ENCODE peak calls at places on chromosomes 12 and 14, in eight cellular contexts. One of them, this sample, is unnamed. For H3K4me1, the result is how much of the 10 kb centered on the place peaks cover.

GRCh38 chr12:32379213-32379612 is 20.1 kb upstream of the FGD4 start:
- DNase-seq in A549: no peak
- DNase-seq in lung: no peak
- DNase-seq in HCT116: no peak
- DNase-seq in breast epithelium: no peak
- DNase-seq in naive thymus-derived CD4-positive, alpha-beta T cell: no peak
- DNase-seq in sigmoid colon: no peak
- DNase-seq in left ventricle myocardium inferior: no peak
- DNase-seq in this sample: no peak

GRCh38 chr14:69151458-69152180 is 1.3 kb downstream of the DCAF5 start:
- DNase-seq in A549: peak
- DNase-seq in sigmoid colon: peak
- DNase-seq in breast epithelium: peak
- DNase-seq in naive thymus-derived CD4-positive, alpha-beta T cell: peak
- DNase-seq in left ventricle myocardium inferior: peak
- DNase-seq in lung: peak
- DNase-seq in HCT116: peak
- DNase-seq in this sample: peak

GRCh38 chr14:59564356-59564755 is 12.3 kb downstream of the CCDC175 start:
- DNase-seq in breast epithelium: no peak
- DNase-seq in lung: no peak
- DNase-seq in naive thymus-derived CD4-positive, alpha-beta T cell: no peak
- DNase-seq in A549: no peak
- DNase-seq in sigmoid colon: no peak
- DNase-seq in left ventricle myocardium inferior: no peak
- DNase-seq in HCT116: no peak
- DNase-seq in this sample: no peak

GRCh38 chr14:32473476-32473875 is 144.4 kb downstream of the AKAP6 start:
- DNase-seq in lung: peak
- DNase-seq in naive thymus-derived CD4-positive, alpha-beta T cell: no peak
- DNase-seq in left ventricle myocardium inferior: peak
- DNase-seq in sigmoid colon: peak
- DNase-seq in A549: no peak
- DNase-seq in breast epithelium: peak
- DNase-seq in HCT116: no peak
- DNase-seq in this sample: no peak

GRCh38 chr14:64556526-64556925 is 6.8 kb downstream of the PPP1R36 start:
- DNase-seq in left ventricle myocardium inferior: no peak
- DNase-seq in A549: no peak
- DNase-seq in breast epithelium: no peak
- DNase-seq in sigmoid colon: no peak
- DNase-seq in lung: no peak
- DNase-seq in naive thymus-derived CD4-positive, alpha-beta T cell: no peak
- DNase-seq in HCT116: no peak
- DNase-seq in this sample: no peak

GRCh38 chr14:94481468-94482131 is 5.6 kb upstream of the SERPINA9 start:
- DNase-seq in A549: no peak
- DNase-seq in breast epithelium: no peak
- DNase-seq in lung: no peak
- DNase-seq in HCT116: no peak
- DNase-seq in sigmoid colon: no peak
- DNase-seq in left ventricle myocardium inferior: no peak
- DNase-seq in naive thymus-derived CD4-positive, alpha-beta T cell: no peak
- DNase-seq in this sample: no peak

GRCh38 chr14:50061664-50062437 is 54.5 kb downstream of the VCPKMT start:
- DNase-seq in left ventricle myocardium inferior: no peak
- DNase-seq in breast epithelium: no peak
- DNase-seq in naive thymus-derived CD4-positive, alpha-beta T cell: peak
- DNase-seq in HCT116: no peak
- DNase-seq in lung: no peak
- DNase-seq in A549: no peak
- DNase-seq in sigmoid colon: no peak
- DNase-seq in this sample: no peak

GRCh38 chr14:21668377-21668776 is 5.2 kb downstream of the OR4E1 start:
- DNase-seq in sigmoid colon: no peak
- DNase-seq in left ventricle myocardium inferior: no peak
- DNase-seq in naive thymus-derived CD4-positive, alpha-beta T cell: no peak
- DNase-seq in lung: no peak
- DNase-seq in HCT116: no peak
- DNase-seq in breast epithelium: no peak
- DNase-seq in A549: no peak
- DNase-seq in this sample: no peak

GRCh38 chr12:104733717-104734175 is 224.3 kb downstream of the SLC41A2 start:
- DNase-seq in sigmoid colon: no peak
- DNase-seq in left ventricle myocardium inferior: no peak
- DNase-seq in lung: no peak
- DNase-seq in naive thymus-derived CD4-positive, alpha-beta T cell: no peak
- DNase-seq in A549: no peak
- DNase-seq in breast epithelium: no peak
- DNase-seq in HCT116: peak
- DNase-seq in this sample: no peak

GRCh38 chr14:69612759-69613145 is 1.4 kb downstream of the SUSD6 start:
- DNase-seq in breast epithelium: no peak
- DNase-seq in naive thymus-derived CD4-positive, alpha-beta T cell: no peak
- DNase-seq in HCT116: peak
- DNase-seq in lung: no peak
- DNase-seq in sigmoid colon: no peak
- DNase-seq in left ventricle myocardium inferior: no peak
- DNase-seq in A549: no peak
- DNase-seq in this sample: no peak

GRCh38 chr12:4379410-4379809 is at the start of gene FGF23:
- DNase-seq in breast epithelium: no peak
- DNase-seq in naive thymus-derived CD4-positive, alpha-beta T cell: no peak
- DNase-seq in HCT116: no peak
- DNase-seq in left ventricle myocardium inferior: no peak
- DNase-seq in lung: no peak
- DNase-seq in sigmoid colon: no peak
- DNase-seq in A549: no peak
- DNase-seq in this sample: no peak

GRCh38 chr14:62304172-62304571 is 542.0 kb downstream of the SNAPC1 start:
- DNase-seq in lung: no peak
- DNase-seq in HCT116: no peak
- DNase-seq in sigmoid colon: no peak
- DNase-seq in left ventricle myocardium inferior: no peak
- DNase-seq in naive thymus-derived CD4-positive, alpha-beta T cell: no peak
- DNase-seq in A549: no peak
- DNase-seq in breast epithelium: no peak
- DNase-seq in this sample: no peak

GRCh38 chr12:42059127-42059526 is 85.5 kb downstream of the GXYLT1 start:
- DNase-seq in sigmoid colon: no peak
- DNase-seq in HCT116: no peak
- DNase-seq in breast epithelium: no peak
- DNase-seq in left ventricle myocardium inferior: no peak
- DNase-seq in naive thymus-derived CD4-positive, alpha-beta T cell: no peak
- DNase-seq in A549: no peak
- DNase-seq in lung: no peak
- DNase-seq in this sample: no peak

GRCh38 chr12:92784356-92784755 is 81.6 kb downstream of the PLEKHG7 start:
- DNase-seq in left ventricle myocardium inferior: no peak
- DNase-seq in A549: no peak
- DNase-seq in HCT116: no peak
- DNase-seq in sigmoid colon: no peak
- DNase-seq in lung: no peak
- DNase-seq in naive thymus-derived CD4-positive, alpha-beta T cell: no peak
- DNase-seq in breast epithelium: no peak
- DNase-seq in this sample: no peak

GRCh38 chr14:51490205-51490604 is 161.5 kb upstream of the FRMD6 start:
- DNase-seq in sigmoid colon: no peak
- DNase-seq in HCT116: no peak
- DNase-seq in lung: no peak
- DNase-seq in A549: no peak
- DNase-seq in left ventricle myocardium inferior: no peak
- DNase-seq in breast epithelium: no peak
- DNase-seq in naive thymus-derived CD4-positive, alpha-beta T cell: no peak
- DNase-seq in this sample: no peak

GRCh38 chr12:4270670-4271432 is 2.7 kb upstream of the CCND2 start:
- DNase-seq in breast epithelium: no peak
- DNase-seq in naive thymus-derived CD4-positive, alpha-beta T cell: peak
- DNase-seq in left ventricle myocardium inferior: peak
- DNase-seq in HCT116: no peak
- DNase-seq in A549: no peak
- DNase-seq in lung: peak
- DNase-seq in sigmoid colon: peak
- DNase-seq in this sample: peak

GRCh38 chr14:35414365-35414764 is 9.8 kb upstream of the NFKBIA start:
- DNase-seq in breast epithelium: no peak
- DNase-seq in HCT116: no peak
- DNase-seq in lung: no peak
- DNase-seq in naive thymus-derived CD4-positive, alpha-beta T cell: no peak
- DNase-seq in sigmoid colon: no peak
- DNase-seq in A549: no peak
- DNase-seq in left ventricle myocardium inferior: no peak
- DNase-seq in this sample: no peak

GRCh38 chr12:106717671-106718070 is 56.8 kb upstream of the RIC8B start:
- DNase-seq in naive thymus-derived CD4-positive, alpha-beta T cell: no peak
- DNase-seq in sigmoid colon: no peak
- DNase-seq in left ventricle myocardium inferior: no peak
- DNase-seq in HCT116: no peak
- DNase-seq in A549: no peak
- DNase-seq in lung: no peak
- DNase-seq in breast epithelium: no peak
- DNase-seq in this sample: no peak

GRCh38 chr14:47715330-47715729 is 39.9 kb upstream of the MDGA2 start:
- DNase-seq in sigmoid colon: no peak
- DNase-seq in HCT116: peak
- DNase-seq in lung: no peak
- DNase-seq in breast epithelium: no peak
- DNase-seq in A549: no peak
- DNase-seq in naive thymus-derived CD4-positive, alpha-beta T cell: no peak
- DNase-seq in left ventricle myocardium inferior: no peak
- DNase-seq in this sample: no peak

DNA sequence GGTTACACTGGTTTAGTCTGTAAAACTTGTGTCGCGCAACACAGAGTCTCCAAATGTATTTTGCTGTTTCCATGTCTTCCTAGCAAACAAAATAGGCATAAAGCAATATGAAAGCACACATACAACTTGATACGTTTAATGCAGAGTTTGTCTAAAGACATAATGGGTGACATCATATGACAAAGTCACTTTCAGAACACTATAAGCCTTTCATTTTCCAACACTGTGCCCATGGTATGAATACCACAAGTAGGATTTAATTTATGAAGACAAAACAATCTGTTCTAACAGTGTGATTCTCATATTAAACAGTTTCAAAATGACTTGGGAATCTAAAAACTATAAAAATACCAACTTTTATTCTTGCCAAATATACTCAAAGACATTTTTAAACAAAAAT is 58.4 kb downstream of the PTPN21 start:
- DNase-seq in left ventricle myocardium inferior: no peak
- DNase-seq in HCT116: no peak
- DNase-seq in naive thymus-derived CD4-positive, alpha-beta T cell: no peak
- DNase-seq in lung: no peak
- DNase-seq in sigmoid colon: no peak
- DNase-seq in breast epithelium: no peak
- DNase-seq in A549: no peak
- DNase-seq in this sample: no peak
- H3K4me1 ChIP-seq in left ventricle myocardium inferior: under half
- H3K4me1 ChIP-seq in HCT116: under half
- H3K4me1 ChIP-seq in naive thymus-derived CD4-positive, alpha-beta T cell: under half
- H3K4me1 ChIP-seq in lung: under half
- H3K4me1 ChIP-seq in sigmoid colon: under half
- H3K4me1 ChIP-seq in breast epithelium: under half
- H3K4me1 ChIP-seq in A549: under half
- H3K4me1 ChIP-seq in this sample: under half

GRCh38 chr12:111431772-111432171 is 26.0 kb downstream of the SH2B3 start:
- DNase-seq in A549: no peak
- DNase-seq in HCT116: no peak
- DNase-seq in breast epithelium: no peak
- DNase-seq in sigmoid colon: no peak
- DNase-seq in naive thymus-derived CD4-positive, alpha-beta T cell: no peak
- DNase-seq in lung: no peak
- DNase-seq in left ventricle myocardium inferior: no peak
- DNase-seq in this sample: no peak
- H3K4me1 ChIP-seq in A549: under half
- H3K4me1 ChIP-seq in HCT116: under half
- H3K4me1 ChIP-seq in breast epithelium: under half
- H3K4me1 ChIP-seq in sigmoid colon: under half
- H3K4me1 ChIP-seq in naive thymus-derived CD4-positive, alpha-beta T cell: half or more
- H3K4me1 ChIP-seq in lung: under half
- H3K4me1 ChIP-seq in left ventricle myocardium inferior: half or more
- H3K4me1 ChIP-seq in this sample: half or more

DNA sequence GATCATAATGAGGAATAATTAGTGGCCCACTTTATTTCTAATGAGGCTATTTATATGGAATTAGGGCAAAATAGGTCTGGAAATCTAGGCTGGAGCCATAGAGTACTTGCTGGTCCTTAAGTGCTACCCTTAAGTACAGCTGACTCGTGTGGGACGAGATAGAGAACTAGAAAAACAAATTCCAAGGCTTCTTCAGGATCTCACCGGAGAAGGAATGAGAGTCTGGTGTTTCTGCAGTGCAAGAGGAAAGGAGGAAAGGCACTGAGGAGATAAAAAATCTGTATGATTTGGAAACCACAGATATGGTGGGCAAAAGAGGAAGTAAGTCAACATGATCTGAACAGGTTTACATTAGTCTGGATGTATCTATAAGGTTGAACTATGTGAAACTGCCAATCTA is 134.3 kb upstream of the SOX5 start:
- DNase-seq in HCT116: no peak
- DNase-seq in lung: no peak
- DNase-seq in left ventricle myocardium inferior: no peak
- DNase-seq in sigmoid colon: no peak
- DNase-seq in breast epithelium: no peak
- DNase-seq in A549: no peak
- DNase-seq in naive thymus-derived CD4-positive, alpha-beta T cell: no peak
- DNase-seq in this sample: no peak
- H3K4me1 ChIP-seq in HCT116: under half
- H3K4me1 ChIP-seq in lung: under half
- H3K4me1 ChIP-seq in left ventricle myocardium inferior: under half
- H3K4me1 ChIP-seq in sigmoid colon: under half
- H3K4me1 ChIP-seq in breast epithelium: under half
- H3K4me1 ChIP-seq in A549: under half
- H3K4me1 ChIP-seq in naive thymus-derived CD4-positive, alpha-beta T cell: under half
- H3K4me1 ChIP-seq in this sample: under half

GRCh38 chr12:122029620-122030426 is 8.1 kb downstream of the BCL7A start:
- DNase-seq in breast epithelium: no peak
- DNase-seq in left ventricle myocardium inferior: peak
- DNase-seq in HCT116: no peak
- DNase-seq in A549: no peak
- DNase-seq in naive thymus-derived CD4-positive, alpha-beta T cell: no peak
- DNase-seq in lung: peak
- DNase-seq in sigmoid colon: no peak
- DNase-seq in this sample: no peak

GRCh38 chr12:122032570-122032969 is 10.9 kb downstream of the BCL7A start:
- DNase-seq in left ventricle myocardium inferior: no peak
- DNase-seq in lung: no peak
- DNase-seq in A549: no peak
- DNase-seq in sigmoid colon: no peak
- DNase-seq in HCT116: no peak
- DNase-seq in naive thymus-derived CD4-positive, alpha-beta T cell: no peak
- DNase-seq in breast epithelium: no peak
- DNase-seq in this sample: no peak

GRCh38 chr12:122028601-122029560 is 7.2 kb downstream of the BCL7A start:
- DNase-seq in left ventricle myocardium inferior: no peak
- DNase-seq in A549: no peak
- DNase-seq in sigmoid colon: no peak
- DNase-seq in HCT116: no peak
- DNase-seq in naive thymus-derived CD4-positive, alpha-beta T cell: no peak
- DNase-seq in breast epithelium: no peak
- DNase-seq in lung: no peak
- DNase-seq in this sample: no peak

GRCh38 chr12:122031342-122032216 is 9.9 kb downstream of the BCL7A start:
- DNase-seq in left ventricle myocardium inferior: peak
- DNase-seq in lung: peak
- DNase-seq in breast epithelium: no peak
- DNase-seq in HCT116: no peak
- DNase-seq in sigmoid colon: no peak
- DNase-seq in naive thymus-derived CD4-positive, alpha-beta T cell: peak
- DNase-seq in A549: peak
- DNase-seq in this sample: peak

GRCh38 chr12:122030427-122030825 is 8.7 kb downstream of the BCL7A start:
- DNase-seq in A549: no peak
- DNase-seq in left ventricle myocardium inferior: no peak
- DNase-seq in naive thymus-derived CD4-positive, alpha-beta T cell: no peak
- DNase-seq in sigmoid colon: no peak
- DNase-seq in breast epithelium: no peak
- DNase-seq in lung: no peak
- DNase-seq in HCT116: no peak
- DNase-seq in this sample: no peak
- H3K4me1 ChIP-seq in A549: under half
- H3K4me1 ChIP-seq in left ventricle myocardium inferior: under half
- H3K4me1 ChIP-seq in naive thymus-derived CD4-positive, alpha-beta T cell: under half
- H3K4me1 ChIP-seq in sigmoid colon: under half
- H3K4me1 ChIP-seq in breast epithelium: under half
- H3K4me1 ChIP-seq in lung: under half
- H3K4me1 ChIP-seq in HCT116: under half
- H3K4me1 ChIP-seq in this sample: under half

This sample was measured in tibial nerve.